ENCODE peak calls at places on chromosomes 13 and 19, in nine cellular contexts. X, K, L, A, I, S, C, W and H are unnamed samples.

GRCh38 chr13:107642841-107643240 is 572.5 kb downstream of the LIG4 start:
- DNase-seq in W (no peak), C (no peak), S (no peak), X (no peak), A (no peak), L (no peak), K (no peak), I (no peak), H (no peak)

GRCh38 chr13:47798906-47799305 is 202.2 kb downstream of the SUCLA2 start:
- DNase-seq in C (no peak), A (no peak), S (no peak), L (no peak), K (no peak), X (no peak), W (peak; percentile 42), I (no peak), H (peak; percentile 27)

GRCh38 chr13:66977156-66977555 is 253.0 kb downstream of the PCDH9 start:
- DNase-seq in K (no peak), X (no peak), C (no peak), W (peak; percentile 9), S (no peak), A (no peak), L (no peak), I (no peak), H (no peak)

GRCh38 chr13:111614613-111615012 is 294.2 kb downstream of the TEX29 start:
- DNase-seq in K (no peak), L (no peak), X (no peak), I (no peak), C (no peak), A (no peak), W (no peak), S (no peak), H (no peak)

GRCh38 chr13:93956416-93956815 is 523.1 kb downstream of the DCT start:
- DNase-seq in S (no peak), I (no peak), K (no peak), A (no peak), L (no peak), X (no peak), W (no peak), C (no peak), H (peak; percentile 55)

GRCh38 chr13:84668637-84669036 is 786.4 kb upstream of the SLITRK1 start:
- DNase-seq in I (no peak), X (no peak), L (no peak), A (no peak), W (no peak), S (no peak), K (no peak), C (no peak), H (no peak)

GRCh38 chr13:77184455-77184854 is 142.4 kb downstream of the MYCBP2 start:
- DNase-seq in A (no peak), K (no peak), S (no peak), I (no peak), W (no peak), C (no peak), L (no peak), X (no peak), H (no peak)

GRCh38 chr19:37920591-37921450 is 13.8 kb downstream of the SIPA1L3 start:
- DNase-seq in A (no peak), K (no peak), I (no peak), S (peak; percentile 47), W (no peak), L (no peak), C (no peak), X (no peak), H (no peak)

GRCh38 chr19:38917516-38917915 is 5.5 kb upstream of the CCER2 start:
- DNase-seq in W (no peak), C (no peak), A (no peak), K (no peak), X (no peak), L (no peak), S (no peak), I (no peak), H (no peak)

GRCh38 chr19:48218964-48219363 is 36.7 kb downstream of the CARD8 start:
- DNase-seq in C (no peak), L (no peak), A (no peak), I (no peak), W (no peak), K (no peak), S (no peak), X (no peak), H (peak; percentile 4)

GRCh38 chr19:15161028-15161984 is 39.5 kb downstream of the NOTCH3 start:
- DNase-seq in W (peak; percentile 25), A (no peak), C (peak; percentile 35), X (no peak), I (no peak), L (no peak), S (no peak), K (no peak), H (peak; percentile 46)
- TF ChIP-seq CTCF in W (peak; percentile 30), A (no peak), C (no peak), X (no peak), I (no peak), L (no peak), S (no peak), K (no peak), H (peak; percentile 62)

DNA sequence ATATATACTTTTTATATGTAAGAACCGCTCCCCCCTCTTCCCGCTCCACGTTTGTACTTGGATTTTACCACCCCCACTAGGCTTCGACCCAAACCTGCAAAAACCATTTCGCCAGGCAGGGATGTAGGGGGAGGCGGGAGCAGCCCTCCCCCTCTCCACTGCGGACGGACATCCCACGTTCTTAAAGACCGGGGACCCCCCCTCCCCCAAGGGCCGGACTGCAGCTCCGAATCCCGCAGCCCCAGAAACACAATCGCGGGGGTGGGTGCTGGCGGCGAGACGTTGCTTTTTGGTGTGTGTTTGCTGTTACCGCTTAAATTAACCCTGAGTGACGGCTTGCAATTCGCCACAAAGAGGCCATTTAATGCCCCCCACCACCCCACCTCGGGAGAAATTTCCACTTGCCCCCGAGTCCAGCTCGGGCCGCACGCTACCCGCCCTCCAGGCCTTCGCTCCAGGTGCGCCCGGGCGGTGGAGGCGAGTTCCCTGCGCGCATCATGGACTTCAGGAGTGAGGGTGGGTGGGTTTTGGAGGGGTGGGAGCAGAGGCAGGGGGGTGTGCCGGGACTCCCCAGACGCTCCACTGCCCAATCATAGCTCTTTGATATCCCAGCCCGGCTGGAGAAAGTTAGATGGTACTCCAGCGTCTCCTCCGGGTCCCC is 15.8 kb downstream of the NFIX start:
- DNase-seq in W (no peak), X (no peak), L (no peak), K (no peak), I (no peak), A (no peak), C (no peak), S (no peak), H (no peak)
- H3K4me3 ChIP-seq in W (no peak overlapping the region), X (no peak overlapping the region), L (no peak overlapping the region), K (peak overlapping the region; percentile 6), I (no peak overlapping the region), A (no peak overlapping the region), C (peak overlapping the region; percentile 56), S (no peak overlapping the region), H (no peak overlapping the region)

DNA sequence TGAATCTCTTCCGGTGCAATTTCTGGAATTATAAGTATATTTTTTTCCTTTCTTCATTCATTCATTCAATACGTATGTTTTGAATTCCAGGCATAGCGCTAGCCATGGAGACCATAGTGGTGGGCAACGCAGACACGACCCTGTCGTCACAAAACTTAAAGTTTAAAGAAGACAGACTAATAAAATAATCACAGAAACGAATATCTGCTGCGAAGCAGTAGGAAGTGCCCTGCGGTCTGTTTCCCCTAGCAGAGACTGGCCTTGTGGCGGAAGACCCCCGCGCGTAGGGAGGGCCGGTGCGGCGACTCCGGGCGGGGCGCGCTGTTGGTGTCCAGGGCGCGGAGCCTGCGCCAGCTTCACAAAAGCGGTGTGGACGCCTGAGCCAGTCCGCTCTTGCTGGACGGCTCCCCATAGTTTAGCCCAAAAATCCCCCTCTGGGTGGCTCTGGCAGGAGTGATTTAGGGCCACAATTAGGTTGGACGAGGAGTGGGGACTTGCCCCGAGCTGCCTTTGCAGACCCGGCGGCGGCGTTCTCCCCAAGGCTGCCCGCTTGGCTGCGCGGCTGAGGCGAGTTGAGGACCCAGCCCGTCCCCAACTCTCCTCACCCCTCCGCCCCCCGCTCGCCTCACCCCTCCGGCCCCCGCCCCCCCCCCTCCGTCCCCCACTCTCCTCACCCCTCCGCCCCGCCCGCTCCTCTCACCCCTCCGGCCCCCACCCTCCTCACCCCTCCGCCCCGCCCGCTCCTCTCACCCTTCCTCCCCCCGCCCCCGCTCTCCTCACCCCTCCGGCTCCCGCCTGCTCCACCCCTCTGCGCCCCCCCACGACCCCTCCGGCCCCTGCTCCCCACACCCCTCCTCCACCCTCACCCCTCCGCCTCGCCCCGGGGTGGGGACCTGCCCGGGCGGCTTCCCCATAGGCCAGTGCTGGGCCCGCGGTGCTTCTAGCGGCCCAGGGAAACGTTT is 14.2 kb upstream of the LATS2 start:
- DNase-seq in C (peak; percentile 42), W (peak; percentile 21), L (no peak), S (peak; percentile 34), I (peak; percentile 22), X (peak; percentile 46), A (no peak), K (no peak), H (no peak)
- TF ChIP-seq CTCF in C (no peak), W (no peak), L (no peak), S (no peak), I (no peak), X (no peak), A (no peak), K (no peak), H (no peak)

GRCh38 chr19:6772866-6773322 is 386 bp downstream of the VAV1 start:
- DNase-seq in S (no peak), I (no peak), K (no peak), X (no peak), C (no peak), A (no peak), L (no peak), W (no peak), H (no peak)
- H3K4me3 ChIP-seq in S (peak overlapping the region; percentile 39), I (peak overlapping the region; percentile 100), K (no peak overlapping the region), X (peak overlapping the region; percentile 22), C (peak overlapping the region; percentile 23), A (peak overlapping the region; percentile 22), L (peak overlapping the region; percentile 37), W (no peak overlapping the region), H (no peak overlapping the region)

DNA sequence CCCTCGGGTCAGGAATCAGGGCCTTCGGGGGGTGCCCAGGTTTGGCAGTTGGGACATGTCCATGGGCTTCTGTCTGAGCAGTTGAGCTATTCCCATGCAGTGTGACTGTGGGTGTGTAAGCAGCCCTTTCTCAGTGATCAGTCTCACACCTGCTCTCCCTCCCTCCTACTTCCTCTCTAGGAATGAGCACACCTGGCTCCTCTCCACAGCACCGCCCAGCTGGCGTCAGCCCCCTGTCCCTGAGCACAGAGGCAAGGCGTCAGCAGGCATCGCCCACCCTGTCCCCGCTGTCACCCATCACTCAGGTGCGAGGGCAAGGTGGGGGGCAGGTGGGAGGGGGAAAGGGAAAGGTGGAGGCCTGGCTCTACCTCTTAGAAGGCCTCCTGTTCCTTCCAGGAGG is 25.9 kb downstream of the COMP start:
- DNase-seq in S (no peak), X (peak; percentile 59), I (no peak), K (no peak), L (no peak), W (no peak), A (no peak), C (no peak), H (no peak)
- TF ChIP-seq CTCF in S (no peak), X (no peak), I (no peak), K (no peak), L (no peak), W (no peak), A (no peak), C (no peak), H (no peak)